ENCODE peak calls at places on chromosomes 5 and 9, in nine cellular contexts. N, T, C, Y, L, F, B, D and J are unnamed samples.

GRCh38 chr5:61755726-61756125 is 423.7 kb downstream of the ZSWIM6 start:
- DNase-seq in N (no peak), T (no peak), C (no peak), Y (no peak), L (no peak), F (no peak), B (no peak), D (no peak), J (no peak)

GRCh38 chr9:103037508-103038477 is 42.7 kb downstream of the CYLC2 start:
- DNase-seq in N (no peak), T (no peak), C (peak; percentile 89), Y (no peak), L (no peak), F (no peak), B (no peak), D (peak; percentile 88), J (no peak)

GRCh38 chr5:81755320-81755719 is 4.4 kb upstream of the SSBP2 start:
- DNase-seq in N (peak; percentile 84), T (peak; percentile 59), C (peak; percentile 86), Y (no peak), L (no peak), F (no peak), B (no peak), D (no peak), J (no peak)

GRCh38 chr9:135588886-135589595 is 27.5 kb downstream of the PAEP start:
- DNase-seq in N (no peak), T (peak; percentile 33), C (no peak), Y (no peak), L (no peak), F (no peak), B (no peak), D (no peak), J (no peak)

GRCh38 chr9:93254061-93254481 is 70.1 kb downstream of the WNK2 start:
- DNase-seq in N (no peak), T (peak; percentile 22), C (no peak), Y (peak; percentile 31), L (no peak), F (no peak), B (no peak), D (no peak), J (no peak)

GRCh38 chr9:3434594-3434993 is 91.2 kb downstream of the RFX3 start:
- DNase-seq in N (peak; percentile 50), T (no peak), C (no peak), Y (no peak), L (no peak), F (no peak), B (no peak), D (no peak), J (no peak)

GRCh38 chr9:91282292-91282691 is 79.4 kb downstream of the AUH start:
- DNase-seq in N (no peak), T (no peak), C (no peak), Y (no peak), L (no peak), F (no peak), B (no peak), D (no peak), J (no peak)

GRCh38 chr9:96256800-96257199 is 45.2 kb downstream of the HSD17B3 start:
- DNase-seq in N (no peak), T (no peak), C (peak; percentile 30), Y (no peak), L (no peak), F (peak; percentile 85), B (no peak), D (peak; percentile 29), J (no peak)

GRCh38 chr9:129486496-129487306 is 134.2 kb downstream of the C9orf50 start:
- DNase-seq in N (peak; percentile 90), T (no peak), C (no peak), Y (no peak), L (peak; percentile 62), F (no peak), B (no peak), D (no peak), J (no peak)

GRCh38 chr9:93903886-93904648 is 51.1 kb downstream of the BARX1 start:
- DNase-seq in N (no peak), T (no peak), C (no peak), Y (no peak), L (no peak), F (no peak), B (no peak), D (no peak), J (no peak)

GRCh38 chr9:5375091-5375490 is 35.4 kb upstream of the RLN1 start:
- DNase-seq in N (no peak), T (no peak), C (no peak), Y (no peak), L (no peak), F (no peak), B (no peak), D (no peak), J (no peak)

GRCh38 chr5:140800816-140801493 is at the start of gene PCDHA3:
- DNase-seq in N (peak; percentile 36), T (no peak), C (no peak), Y (no peak), L (no peak), F (no peak), B (no peak), D (no peak), J (no peak)

GRCh38 chr5:135993248-135993893 is 35.4 kb upstream of the TGFBI start:
- DNase-seq in N (peak; percentile 81), T (no peak), C (no peak), Y (no peak), L (no peak), F (no peak), B (no peak), D (no peak), J (no peak)
- H3K4me3 ChIP-seq in N (no peak overlapping the region), T (no peak overlapping the region), C (no peak overlapping the region), Y (no peak overlapping the region), L (no peak overlapping the region), F (no peak overlapping the region), B (no peak overlapping the region), D (no peak overlapping the region), J (no peak overlapping the region)

GRCh38 chr5:59593608-59594007 is 299.9 kb downstream of the PDE4D start:
- DNase-seq in N (no peak), T (no peak), C (no peak), Y (no peak), L (no peak), F (no peak), B (no peak), D (no peak), J (no peak)

GRCh38 chr5:59591162-59591561 is 302.4 kb downstream of the PDE4D start:
- DNase-seq in N (no peak), T (no peak), C (no peak), Y (no peak), L (no peak), F (no peak), B (no peak), D (no peak), J (no peak)

GRCh38 chr5:59587489-59588337 is 305.8 kb downstream of the PDE4D start:
- DNase-seq in N (peak; percentile 41), T (peak; percentile 57), C (peak; percentile 74), Y (peak; percentile 61), L (peak; percentile 77), F (no peak), B (no peak), D (peak; percentile 86), J (no peak)

GRCh38 chr5:59588922-59589321 is 304.6 kb downstream of the PDE4D start:
- DNase-seq in N (no peak), T (no peak), C (peak; percentile 56), Y (no peak), L (no peak), F (no peak), B (no peak), D (no peak), J (no peak)

DNA sequence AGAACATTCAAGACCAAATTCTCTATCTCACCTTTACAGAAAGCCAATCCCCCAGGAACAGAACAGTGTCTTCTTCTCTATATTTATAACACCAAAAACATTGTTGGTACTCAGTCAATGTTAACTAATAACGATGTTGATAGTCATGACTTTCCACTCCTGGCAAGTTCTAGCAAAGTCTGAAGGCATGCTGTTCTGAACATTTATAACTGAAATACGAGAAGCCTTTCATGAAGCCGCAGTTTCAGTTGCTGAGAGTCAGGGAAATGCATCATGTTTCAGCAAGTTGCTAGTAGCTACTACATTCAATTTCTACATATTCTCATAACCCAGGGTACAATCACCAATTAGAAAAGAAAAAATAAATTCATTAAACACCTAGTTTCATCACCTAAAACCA is 301.4 kb downstream of the PDE4D start:
- DNase-seq in N (peak; percentile 12), T (no peak), C (peak; percentile 51), Y (no peak), L (no peak), F (no peak), B (no peak), D (no peak), J (no peak)
- TF ChIP-seq CTCF in N (no peak), T (no peak), C (no peak), Y (no peak), L (no peak), F (no peak), B (no peak), D (no peak), J (no peak)

GRCh38 chr5:138943615-138944173 is 68.6 kb upstream of the LRRTM2 start:
- DNase-seq in N (no peak), T (no peak), C (no peak), Y (no peak), L (no peak), F (no peak), B (no peak), D (no peak), J (no peak)

GRCh38 chr5:138944527-138945322 is 69.6 kb upstream of the LRRTM2 start:
- DNase-seq in N (no peak), T (peak; percentile 41), C (no peak), Y (no peak), L (no peak), F (no peak), B (no peak), D (no peak), J (no peak)

GRCh38 chr5:138946241-138946623 is 71.1 kb upstream of the LRRTM2 start:
- DNase-seq in N (no peak), T (peak; percentile 32), C (no peak), Y (no peak), L (peak; percentile 93), F (no peak), B (no peak), D (peak; percentile 92), J (no peak)

GRCh38 chr5:138946831-138947560 is 71.9 kb upstream of the LRRTM2 start:
- DNase-seq in N (no peak), T (peak; percentile 35), C (no peak), Y (no peak), L (no peak), F (no peak), B (no peak), D (no peak), J (no peak)

GRCh38 chr5:138945421-138946240 is 70.5 kb upstream of the LRRTM2 start:
- DNase-seq in N (no peak), T (peak; percentile 44), C (no peak), Y (no peak), L (no peak), F (no peak), B (no peak), D (peak; percentile 64), J (no peak)
- H3K4me3 ChIP-seq in N (no peak overlapping the region), T (no peak overlapping the region), C (no peak overlapping the region), Y (no peak overlapping the region), L (no peak overlapping the region), F (no peak overlapping the region), B (no peak overlapping the region), D (no peak overlapping the region), J (no peak overlapping the region)

GRCh38 chr9:128271112-128271511 is 4.7 kb downstream of the GOLGA2 start:
- DNase-seq in N (no peak), T (no peak), C (no peak), Y (no peak), L (no peak), F (no peak), B (no peak), D (no peak), J (no peak)
- TF ChIP-seq CTCF in N (no peak), T (no peak), C (no peak), Y (no peak), L (no peak), F (no peak), B (no peak), D (no peak), J (no peak)